ENCODE peak calls at places on chromosomes 4 and X, in nine cellular contexts. V is GM12891; L is EL; F is hypothalamus; I is activated CD8-positive, alpha-beta memory T cell treated with anti-CD3 and anti-CD28 coated beads for 1 hour; M is NCI-H774; W is activated T-cell treated with anti-CD3 and anti-CD28 coated beads, Interleukin-2, amount 50 U/mL, for 72 hours; G is NCI-H2171; X is HT1080. P is an unnamed sample.

GRCh38 chr4:33063238-33063637 is 2343.1 kb downstream of the PCDH7 start:
- DNase-seq in M (no peak), X (no peak), L (peak; percentile 69), W (no peak), F (no peak), G (no peak), I (no peak), V (no peak), P (no peak)

GRCh38 chrX:122272011-122272410 is 912.1 kb upstream of the GRIA3 start:
- DNase-seq in I (no peak), L (no peak), W (no peak), G (no peak), M (no peak), F (no peak), V (no peak), X (no peak), P (no peak)

GRCh38 chr4:118224239-118224829 is 128.5 kb downstream of the PRSS12 start:
- DNase-seq in X (peak; percentile 67), G (peak; percentile 0), L (peak; percentile 64), F (no peak), W (no peak), V (peak; percentile 1), M (peak; percentile 20), I (no peak), P (peak; percentile 53)

GRCh38 chr4:122826596-122827257 is at the start of gene FGF2:
- DNase-seq in V (peak; percentile 45), F (peak; percentile 71), I (no peak), X (peak; percentile 11), L (peak; percentile 85), G (peak; percentile 0), M (no peak), W (peak; percentile 47), P (peak; percentile 44)

GRCh38 chr4:129972257-129972656 is 876.3 kb downstream of the C4orf33 start:
- DNase-seq in G (no peak), X (no peak), L (no peak), W (no peak), F (no peak), M (no peak), V (no peak), I (no peak), P (no peak)

GRCh38 chr4:176872461-176872860 is 79.7 kb upstream of the VEGFC start:
- DNase-seq in W (no peak), G (no peak), L (peak; percentile 4), M (no peak), I (no peak), X (no peak), V (no peak), F (no peak), P (no peak)

GRCh38 chr4:111435986-111436744 is 709.1 kb upstream of the FAM241A start:
- DNase-seq in M (no peak), G (no peak), W (no peak), L (no peak), I (no peak), F (no peak), V (no peak), X (no peak), P (no peak)

GRCh38 chr4:144355809-144356757 is 215.6 kb upstream of the GYPA start:
- DNase-seq in L (peak; percentile 92), G (no peak), W (peak; percentile 10), V (peak; percentile 2), M (no peak), I (no peak), F (no peak), X (peak; percentile 96), P (peak; percentile 85)

GRCh38 chr4:1783970-1784369 is 9.1 kb upstream of the FGFR3 start:
- DNase-seq in W (no peak), F (no peak), I (no peak), V (no peak), M (no peak), G (no peak), X (no peak), L (no peak), P (peak; percentile 19)

GRCh38 chr4:74793757-74794340 is 474 bp downstream of the BTC start:
- DNase-seq in V (peak; percentile 14), G (peak; percentile 3), M (peak; percentile 63), I (no peak), F (peak; percentile 30), W (peak; percentile 3), L (peak; percentile 25), X (peak; percentile 48), P (peak; percentile 23)

GRCh38 chr4:7857238-7857701 is 82.4 kb downstream of the AFAP1 start:
- DNase-seq in M (no peak), V (no peak), I (no peak), G (no peak), L (peak; percentile 96), F (no peak), W (no peak), X (no peak), P (no peak)

GRCh38 chr4:101254776-101255175 is 92.5 kb downstream of the PPP3CA start:
- DNase-seq in G (no peak), F (no peak), L (no peak), V (no peak), M (no peak), W (no peak), X (no peak), I (no peak), P (no peak)

GRCh38 chr4:140807491-140808257 is 51.5 kb upstream of the TBC1D9 start:
- DNase-seq in M (no peak), W (no peak), V (no peak), F (no peak), X (no peak), L (peak; percentile 27), G (peak; percentile 8), I (no peak), P (peak; percentile 73)

GRCh38 chr4:59772740-59773139 is 1427.4 kb upstream of the ADGRL3 start:
- DNase-seq in M (no peak), L (no peak), V (no peak), W (no peak), I (no peak), G (no peak), X (no peak), F (no peak), P (no peak)

GRCh38 chr4:25563071-25563564 is 92.5 kb upstream of the SLC34A2 start:
- DNase-seq in V (no peak), F (no peak), M (peak; percentile 58), I (no peak), X (no peak), L (no peak), G (peak; percentile 25), W (no peak), P (no peak)

GRCh38 chr4:1842993-1843448 is 12.9 kb downstream of the LETM1 start:
- DNase-seq in V (no peak), W (no peak), L (peak; percentile 93), F (no peak), M (no peak), X (peak; percentile 61), I (no peak), G (no peak), P (no peak)

GRCh38 chr4:6693274-6694176 is at the start of gene S100P:
- DNase-seq in W (no peak), L (no peak), G (no peak), X (no peak), I (no peak), M (no peak), F (no peak), V (no peak), P (no peak)

GRCh38 chr4:25863347-25863784 is 578 bp upstream of the SEL1L3 start:
- DNase-seq in I (no peak), W (peak; percentile 32), X (no peak), L (no peak), F (no peak), V (no peak), M (peak; percentile 47), G (no peak), P (no peak)

GRCh38 chr4:38591617-38592337 is 72.2 kb upstream of the KLF3 start:
- DNase-seq in W (no peak), F (no peak), L (no peak), G (no peak), I (no peak), X (no peak), V (no peak), M (no peak), P (no peak)

GRCh38 chrX:23503835-23504539 is 163.3 kb upstream of the PRDX4 start:
- DNase-seq in X (peak; percentile 91), F (no peak), M (peak; percentile 75), I (no peak), V (no peak), W (no peak), L (peak; percentile 79), G (peak; percentile 3), P (no peak)

GRCh38 chrX:136954930-136955329 is 74.4 kb upstream of the RBMX start:
- DNase-seq in M (no peak), I (no peak), F (no peak), X (peak; percentile 4), G (no peak), V (no peak), W (no peak), L (peak; percentile 33), P (peak; percentile 23)

GRCh38 chrX:48530736-48531135 is 8.8 kb upstream of the TBC1D25 start:
- DNase-seq in W (no peak), F (no peak), X (no peak), L (no peak), M (no peak), I (no peak), V (no peak), G (no peak), P (no peak)

GRCh38 chr4:153257966-153258365 is 53.7 kb downstream of the TRIM2 start:
- DNase-seq in F (no peak), L (peak; percentile 32), W (no peak), V (no peak), G (no peak), X (no peak), M (no peak), I (no peak), P (no peak)

GRCh38 chrX:18997916-18998315 is 14.0 kb upstream of the PHKA2 start:
- DNase-seq in F (no peak), M (no peak), I (no peak), W (no peak), L (no peak), V (no peak), G (no peak), X (no peak), P (no peak)

GRCh38 chrX:15619053-15619772 is 18.5 kb upstream of the ACE2 start:
- DNase-seq in F (no peak), X (peak; percentile 46), L (peak; percentile 2), I (no peak), G (no peak), M (no peak), V (no peak), W (no peak), P (no peak)

GRCh38 chr4:107711831-107712230 is 8.2 kb downstream of the PAPSS1 start:
- DNase-seq in G (no peak), M (no peak), I (no peak), L (no peak), F (no peak), V (no peak), W (no peak), X (no peak), P (no peak)

GRCh38 chrX:41148553-41148952 is 63.3 kb downstream of the USP9X start:
- DNase-seq in W (no peak), F (no peak), I (no peak), L (peak; percentile 64), V (no peak), M (no peak), G (no peak), X (peak; percentile 77), P (no peak)

P was measured in GM12865.